ENCODE peak calls at places on chromosomes 16 and 17, in six cellular contexts. D is nucleus accumbens; R is suprapubic skin; Q is neural progenitor cell; K is stimulated activated CD8-positive, alpha-beta memory T cell treated with anti-CD3 and anti-CD28 coated beads, Interleukin-4, amount 100 ng/mL, for 24 hours; O is amniotic stem cell. L is an unnamed sample.

GRCh38 chr16:64165368-64165767 is 956.5 kb downstream of the CDH11 start:
- DNase-seq in D (no peak), R (no peak), Q (no peak), K (no peak), O (no peak), L (no peak)

GRCh38 chr17:16945141-16945493 is 26.8 kb downstream of the TNFRSF13B start:
- DNase-seq in D (no peak), R (no peak), Q (peak), K (no peak), O (no peak), L (no peak)

GRCh38 chr17:35988164-35988563 is 1.6 kb upstream of the CCL14 start:
- DNase-seq in D (no peak), R (no peak), Q (no peak), K (no peak), O (no peak), L (no peak)

GRCh38 chr17:31318298-31319190 is 2.9 kb downstream of the EVI2A start:
- DNase-seq in D (peak), R (peak), Q (peak), K (no peak), O (no peak), L (no peak)

GRCh38 chr16:27378871-27379580 is 22.9 kb upstream of the IL21R start:
- DNase-seq in D (no peak), R (no peak), Q (no peak), K (no peak), O (no peak), L (no peak)

GRCh38 chr16:426906-427249 is 1.4 kb downstream of the RAB11FIP3 start:
- DNase-seq in D (no peak), R (no peak), Q (no peak), K (no peak), O (no peak), L (no peak)

GRCh38 chr17:77999413-78000173 is 41.1 kb downstream of the TNRC6C start:
- DNase-seq in D (no peak), R (no peak), Q (no peak), K (no peak), O (no peak), L (no peak)

GRCh38 chr17:12982224-12982623 is 35.6 kb downstream of the ELAC2 start:
- DNase-seq in D (no peak), R (no peak), Q (no peak), K (no peak), O (no peak), L (no peak)

GRCh38 chr17:64920026-64920418 is 744 bp upstream of the LRRC37A3 start:
- DNase-seq in D (no peak), R (peak), Q (peak), K (no peak), O (no peak), L (no peak)

GRCh38 chr17:42653179-42654124 is 5.6 kb upstream of the TUBG2 start:
- DNase-seq in D (no peak), R (peak), Q (peak), K (no peak), O (peak), L (no peak)

GRCh38 chr16:22070361-22071351 is 21.7 kb upstream of the VWA3A start:
- DNase-seq in D (no peak), R (no peak), Q (no peak), K (no peak), O (no peak), L (peak)

GRCh38 chr17:29593546-29594440 is 861 bp downstream of the ANKRD13B start:
- DNase-seq in D (no peak), R (no peak), Q (peak), K (no peak), O (no peak), L (peak)

GRCh38 chr17:15744091-15744676 is 12.1 kb downstream of the TBC1D26 start:
- DNase-seq in D (no peak), R (no peak), Q (no peak), K (no peak), O (no peak), L (no peak)

GRCh38 chr16:11303405-11304138 is 22.4 kb upstream of the PRM1 start:
- DNase-seq in D (no peak), R (no peak), Q (no peak), K (no peak), O (no peak), L (no peak)

GRCh38 chr16:81366316-81366932 is 51.7 kb downstream of the GAN start:
- DNase-seq in D (no peak), R (no peak), Q (peak), K (no peak), O (no peak), L (peak)

GRCh38 chr16:57186630-57187507 is 740 bp downstream of the RSPRY1 start:
- DNase-seq in D (no peak), R (no peak), Q (peak), K (no peak), O (no peak), L (peak)

GRCh38 chr16:79601092-79601977 is 798 bp upstream of the MAF start:
- DNase-seq in D (peak), R (peak), Q (peak), K (no peak), O (no peak), L (no peak)

GRCh38 chr17:11641521-11642275 is 43.4 kb downstream of the DNAH9 start:
- DNase-seq in D (no peak), R (no peak), Q (no peak), K (no peak), O (no peak), L (no peak)

GRCh38 chr16:3023415-3023668 is 400 bp downstream of the HCFC1R1 start:
- DNase-seq in D (peak), R (no peak), Q (no peak), K (no peak), O (peak), L (no peak)

GRCh38 chr17:30220414-30220813 is 15.1 kb downstream of the SLC6A4 start:
- DNase-seq in D (no peak), R (no peak), Q (no peak), K (no peak), O (no peak), L (peak)

GRCh38 chr17:77124192-77124908 is 16.4 kb upstream of the SEC14L1 start:
- DNase-seq in D (no peak), R (no peak), Q (no peak), K (no peak), O (no peak), L (no peak)

GRCh38 chr17:66492500-66493123 is 190.2 kb downstream of the PRKCA start:
- DNase-seq in D (no peak), R (no peak), Q (no peak), K (no peak), O (no peak), L (no peak)

GRCh38 chr17:69581061-69581955 is 166.8 kb downstream of the MAP2K6 start:
- DNase-seq in D (no peak), R (no peak), Q (no peak), K (no peak), O (no peak), L (no peak)

GRCh38 chr16:84907575-84907974 is 87.8 kb downstream of the CRISPLD2 start:
- DNase-seq in D (no peak), R (no peak), Q (no peak), K (no peak), O (no peak), L (no peak)

GRCh38 chr16:28092721-28093382 is 29.3 kb upstream of the GSG1L start:
- DNase-seq in D (no peak), R (no peak), Q (no peak), K (no peak), O (no peak), L (no peak)

GRCh38 chr17:45581860-45582259 is 91.3 kb upstream of the PLEKHM1 start:
- DNase-seq in D (no peak), R (no peak), Q (no peak), K (no peak), O (no peak), L (no peak)

GRCh38 chr16:88309905-88310259 is 72.9 kb upstream of the ZNF469 start:
- DNase-seq in D (no peak), R (no peak), Q (no peak), K (no peak), O (no peak), L (no peak)

GRCh38 chr16:72677662-72678447 is 370.1 kb downstream of the ZFHX3 start:
- DNase-seq in D (no peak), R (no peak), Q (no peak), K (no peak), O (no peak), L (no peak)

GRCh38 chr17:8062807-8063483 is 24.1 kb downstream of the ALOX15B start:
- DNase-seq in D (no peak), R (no peak), Q (no peak), K (no peak), O (no peak), L (no peak)